ENCODE peak calls at places on chromosomes 11 and 22, in four cellular contexts. P, X, I and N are unnamed samples.

GRCh38 chr11:131622193-131622592 is 251.8 kb downstream of the NTM start:
- DNase-seq in P (no peak), X (no peak), I (no peak), N (no peak)

GRCh38 chr11:126345759-126346585 is 9.5 kb upstream of the ST3GAL4 start:
- DNase-seq in P (no peak), X (no peak), I (no peak), N (peak)

GRCh38 chr22:40547729-40548143 is 88.8 kb downstream of the MRTFA start:
- DNase-seq in P (no peak), X (no peak), I (no peak), N (no peak)

GRCh38 chr11:96144553-96144952 is 198.4 kb downstream of the MAML2 start:
- DNase-seq in P (no peak), X (no peak), I (no peak), N (no peak)

GRCh38 chr22:50267591-50268390 is 2.4 kb downstream of the MAPK11 start:
- DNase-seq in P (peak), X (peak), I (peak), N (no peak)

GRCh38 chr11:877565-877964 is 33.0 kb downstream of the CHID1 start:
- DNase-seq in P (no peak), X (peak), I (no peak), N (no peak)

GRCh38 chr11:111408789-111409727 is 30.0 kb upstream of the POU2AF1 start:
- DNase-seq in P (no peak), X (no peak), I (no peak), N (peak)

GRCh38 chr11:114195981-114196731 is 100.0 kb upstream of the NNMT start:
- DNase-seq in P (no peak), X (no peak), I (no peak), N (no peak)

GRCh38 chr11:33892906-33893594 is 1.2 kb upstream of the LMO2 start:
- DNase-seq in P (no peak), X (no peak), I (no peak), N (no peak)

GRCh38 chr22:20032407-20032991 is 11.6 kb downstream of the TANGO2 start:
- DNase-seq in P (no peak), X (no peak), I (no peak), N (no peak)

GRCh38 chr11:77038825-77039326 is 4.7 kb downstream of the B3GNT6 start:
- DNase-seq in P (no peak), X (no peak), I (no peak), N (no peak)

GRCh38 chr11:76939219-76939631 is 78.5 kb downstream of the ACER3 start:
- DNase-seq in P (no peak), X (no peak), I (no peak), N (no peak)

GRCh38 chr11:34358258-34358665 is 452 bp upstream of the ABTB2 start:
- DNase-seq in P (peak), X (peak), I (peak), N (no peak)

GRCh38 chr11:118998822-118999221 is 884 bp downstream of the CENATAC start:
- DNase-seq in P (no peak), X (no peak), I (no peak), N (no peak)

GRCh38 chr11:95364324-95365295 is 133.6 kb upstream of the SESN3 start:
- DNase-seq in P (no peak), X (no peak), I (no peak), N (no peak)

GRCh38 chr11:75323609-75324008 is 27.9 kb downstream of the ARRB1 start:
- DNase-seq in P (no peak), X (no peak), I (no peak), N (no peak)

GRCh38 chr22:30827646-30828045 is 133.0 kb downstream of the OSBP2 start:
- DNase-seq in P (no peak), X (no peak), I (no peak), N (no peak)

GRCh38 chr22:25492950-25493790 is 71.3 kb upstream of the GRK3 start:
- DNase-seq in P (no peak), X (no peak), I (no peak), N (no peak)

GRCh38 chr11:92596596-92597317 is 372.1 kb downstream of the FAT3 start:
- DNase-seq in P (no peak), X (no peak), I (no peak), N (no peak)

GRCh38 chr22:44103735-44104134 is 77.0 kb upstream of the PARVG start:
- DNase-seq in P (no peak), X (no peak), I (no peak), N (no peak)

GRCh38 chr11:45209904-45210699 is 63.7 kb downstream of the PRDM11 start:
- DNase-seq in P (peak), X (peak), I (peak), N (no peak)

GRCh38 chr11:76803811-76804600 is 20.9 kb downstream of the TSKU start:
- DNase-seq in P (no peak), X (no peak), I (peak), N (no peak)

GRCh38 chr11:90113541-90113940 is 20.9 kb upstream of the NAALAD2 start:
- DNase-seq in P (no peak), X (no peak), I (no peak), N (no peak)

GRCh38 chr11:118933486-118933885 is 7.8 kb upstream of the BCL9L start:
- DNase-seq in P (peak), X (no peak), I (no peak), N (no peak)

GRCh38 chr11:102685311-102685710 is 20.3 kb downstream of the MMP27 start:
- DNase-seq in P (no peak), X (no peak), I (no peak), N (no peak)

GRCh38 chr11:113477321-113477720 is 2.1 kb upstream of the DRD2 start:
- DNase-seq in P (no peak), X (peak), I (no peak), N (no peak)

GRCh38 chr11:13487661-13488030 is 8.2 kb downstream of the PTH start:
- DNase-seq in P (no peak), X (peak), I (no peak), N (no peak)
- TF ChIP-seq CTCF in P (no peak), X (no peak), I (no peak), N (peak)

DNA sequence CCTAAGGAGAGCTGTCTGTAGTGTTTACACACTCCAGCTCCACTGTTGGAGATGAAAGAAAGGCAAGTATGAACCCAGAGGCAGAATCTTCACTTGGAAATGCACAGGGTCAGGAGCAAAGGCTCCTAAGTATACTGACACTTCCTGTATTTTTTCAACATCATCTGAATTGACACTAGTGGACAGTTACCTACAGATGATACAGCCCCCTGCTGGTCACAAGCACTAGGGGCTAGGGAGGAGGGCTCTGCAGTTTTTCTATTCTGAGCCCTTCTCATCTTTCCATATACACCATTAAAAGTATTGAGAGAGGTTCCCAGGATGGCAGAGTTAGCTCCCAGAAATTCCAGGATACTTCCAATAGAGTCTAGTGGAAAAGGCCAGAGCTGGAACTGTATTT is 290.3 kb upstream of the API5 start:
- DNase-seq in P (no peak), X (peak), I (no peak), N (no peak)
- TF ChIP-seq CTCF in P (peak), X (peak), I (peak), N (no peak)

GRCh38 chr11:43933608-43934358 is 8.7 kb upstream of the C11orf96 start:
- DNase-seq in P (no peak), X (no peak), I (no peak), N (no peak)
- TF ChIP-seq CTCF in P (no peak), X (no peak), I (no peak), N (no peak)

DNA sequence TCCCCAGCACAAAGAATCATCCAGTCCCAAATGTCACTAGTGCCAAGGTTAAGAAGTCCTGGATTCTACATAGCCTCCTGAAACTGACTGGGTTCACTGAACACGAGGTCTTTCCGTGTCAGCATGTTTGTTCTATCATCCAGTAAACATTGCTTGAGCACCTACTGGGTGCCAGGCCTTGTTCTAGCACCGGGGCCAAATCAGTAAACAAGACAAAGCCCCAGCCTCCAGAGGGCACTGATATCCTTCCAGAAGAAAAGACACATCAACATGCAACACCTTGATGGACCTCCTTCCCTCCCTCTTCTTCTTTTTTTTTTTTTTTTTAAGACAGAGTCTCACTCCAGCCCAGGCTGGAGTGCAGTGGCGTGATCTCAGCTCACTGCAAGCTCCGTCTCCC is 26.9 kb downstream of the TPST2 start:
- DNase-seq in P (no peak), X (no peak), I (no peak), N (no peak)
- TF ChIP-seq CTCF in P (peak), X (no peak), I (no peak), N (no peak)

GRCh38 chr11:86515297-86516094 is 140.8 kb downstream of the CCDC81 start:
- DNase-seq in P (no peak), X (no peak), I (no peak), N (no peak)

GRCh38 chr11:86514453-86514852 is 139.8 kb downstream of the CCDC81 start:
- DNase-seq in P (no peak), X (no peak), I (no peak), N (no peak)

GRCh38 chr11:86518211-86518610 is 143.5 kb downstream of the CCDC81 start:
- DNase-seq in P (no peak), X (no peak), I (no peak), N (no peak)

GRCh38 chr11:86519064-86519911 is 144.6 kb downstream of the CCDC81 start:
- DNase-seq in P (no peak), X (no peak), I (no peak), N (no peak)

DNA sequence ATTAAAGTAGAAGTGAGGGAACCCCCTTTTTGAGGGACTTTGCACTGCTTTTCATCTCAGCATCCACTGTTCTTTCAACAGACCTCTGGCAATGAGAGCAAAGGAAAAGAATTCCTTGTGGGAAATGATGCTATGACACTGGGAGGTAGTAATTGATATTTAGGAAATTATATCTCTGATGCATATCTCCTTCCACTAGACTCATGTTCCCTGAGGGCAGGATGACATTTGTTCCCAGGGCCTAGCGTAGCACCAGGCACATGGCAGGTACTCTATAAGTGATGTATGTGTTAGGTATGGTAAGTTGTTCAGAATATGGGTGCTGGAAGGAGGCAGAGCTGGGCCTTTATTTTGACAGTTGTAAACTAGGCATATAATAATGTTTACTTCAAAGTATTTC is 142.9 kb downstream of the CCDC81 start:
- DNase-seq in P (no peak), X (no peak), I (no peak), N (no peak)
- TF ChIP-seq CTCF in P (no peak), X (no peak), I (no peak), N (no peak)

GRCh38 chr22:31892080-31892433 is 52.3 kb upstream of the YWHAH start:
- DNase-seq in P (no peak), X (no peak), I (no peak), N (no peak)
- TF ChIP-seq CTCF in P (no peak), X (no peak), I (no peak), N (no peak)

GRCh38 chr11:8688414-8689362 is 6.1 kb downstream of the RPL27A start:
- DNase-seq in P (peak), X (peak), I (peak), N (peak)
- TF ChIP-seq CTCF in P (peak), X (no peak), I (peak), N (peak)

DNA sequence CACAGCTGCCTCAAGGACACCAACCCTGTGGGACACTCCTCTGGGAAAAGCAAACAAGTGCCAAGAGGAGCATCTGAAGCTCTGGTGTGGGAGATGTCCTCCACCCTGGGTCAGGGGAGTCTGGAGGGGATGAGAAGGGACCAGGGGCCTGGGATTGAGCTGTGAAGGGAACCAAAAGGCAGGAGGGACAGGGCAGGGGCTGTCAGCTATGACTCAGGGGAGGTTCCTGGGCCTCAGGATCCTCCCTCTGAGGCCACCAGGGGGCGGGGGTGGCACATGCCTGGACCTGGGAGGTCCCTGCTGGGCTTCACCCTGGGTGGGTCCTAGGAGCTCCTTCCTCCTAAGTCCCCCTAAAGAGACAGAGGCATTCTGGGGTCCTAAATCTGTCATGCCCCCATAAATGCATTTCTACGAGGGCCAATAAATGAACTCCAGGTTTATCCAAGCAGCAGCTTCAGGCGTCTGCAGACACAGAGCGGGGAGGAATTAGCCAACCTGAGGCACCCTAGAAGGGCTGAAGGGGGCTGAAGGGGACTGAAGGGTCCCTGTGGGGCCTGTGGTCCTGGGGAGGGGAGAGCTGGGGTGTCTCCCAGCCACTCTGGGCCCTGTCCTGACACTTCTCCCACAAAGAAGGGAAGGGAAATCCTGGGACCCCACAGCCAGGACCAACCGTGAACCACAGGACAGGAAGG is 31.9 kb upstream of the IGLL5 start:
- DNase-seq in P (no peak), X (peak), I (no peak), N (no peak)
- TF ChIP-seq CTCF in P (peak), X (peak), I (no peak), N (peak)

GRCh38 chr11:72599325-72600117 is 74.7 kb downstream of the PDE2A start:
- DNase-seq in P (no peak), X (no peak), I (no peak), N (no peak)

GRCh38 chr11:72602250-72602904 is 71.8 kb downstream of the PDE2A start:
- DNase-seq in P (no peak), X (no peak), I (no peak), N (no peak)

GRCh38 chr11:72600557-72600956 is 73.7 kb downstream of the PDE2A start:
- DNase-seq in P (no peak), X (no peak), I (no peak), N (no peak)

GRCh38 chr11:72598466-72598865 is 75.8 kb downstream of the PDE2A start:
- DNase-seq in P (no peak), X (no peak), I (peak), N (no peak)

GRCh38 chr11:72598901-72599300 is 75.3 kb downstream of the PDE2A start:
- DNase-seq in P (peak), X (peak), I (peak), N (no peak)
- TF ChIP-seq CTCF in P (peak), X (peak), I (peak), N (peak)

DNA sequence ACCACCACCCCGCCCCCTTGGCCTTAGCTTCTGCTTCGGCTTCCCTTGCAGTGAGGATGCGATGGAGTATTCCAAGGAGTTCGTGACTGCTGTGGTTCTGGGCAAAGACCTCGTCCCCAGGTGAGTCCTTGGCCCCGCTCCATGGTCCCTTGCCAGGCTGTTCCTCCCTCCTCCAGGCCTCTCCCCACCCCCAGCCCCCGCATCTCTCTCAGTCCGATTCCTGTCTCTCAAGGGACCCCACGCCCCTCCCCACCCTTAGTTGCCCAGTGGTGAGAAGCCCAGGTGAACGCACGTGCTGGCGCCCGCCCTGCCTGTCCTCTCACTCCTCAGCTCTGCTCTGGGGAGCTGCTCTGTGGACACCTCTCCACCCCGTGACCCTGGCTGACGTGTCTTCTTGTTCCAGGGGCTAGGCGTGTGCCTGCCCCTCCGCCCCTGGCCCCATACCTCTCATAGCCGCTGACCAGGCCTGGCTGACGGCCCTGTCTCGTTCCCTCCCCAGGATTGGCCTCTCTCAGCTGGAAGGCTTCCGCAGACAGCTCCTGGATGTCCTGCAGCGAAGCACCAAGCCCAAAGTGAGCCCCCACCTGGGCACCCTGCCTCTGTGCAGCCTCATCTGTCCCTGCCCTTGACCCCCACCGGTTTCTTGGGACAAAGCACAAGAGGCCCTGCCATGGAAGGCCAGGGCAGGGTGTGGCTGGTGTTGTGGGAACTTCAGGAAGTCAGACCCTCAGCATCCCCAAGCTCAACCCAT is 14.6 kb upstream of the MYRF start:
- DNase-seq in P (no peak), X (peak), I (no peak), N (no peak)
- TF ChIP-seq CTCF in P (no peak), X (no peak), I (no peak), N (no peak)